ENCODE peak calls at places on chromosomes 1 and 21, in six cellular contexts. One of them, this sample, is unnamed.
A peak's percentile ranks its signal among the peaks of the same experiment; 100 is the strongest.

GRCh38 chr1:56676571-56677035 is 31.5 kb downstream of the PRKAA2 start:
- DNase-seq in stimulated activated CD4-positive, alpha-beta T cell treated with anti-CD3 and anti-CD28 coated beads, Interleukin-2, amount 100 ng/mL, for 48 hours: no peak
- DNase-seq in fibroblast of pulmonary artery: peak; percentile 17
- DNase-seq in DMS79 treated with DMSO at 0.1 percent for 48 hours: no peak
- DNase-seq in activated T-cell treated with anti-CD3 and anti-CD28 coated beads, Interleukin-2, amount 50 U/mL, for 48 hours: no peak
- DNase-seq in uterus: no peak
- DNase-seq in this sample: no peak

GRCh38 chr1:21244154-21244553 is 46.1 kb downstream of the ECE1 start:
- DNase-seq in stimulated activated CD4-positive, alpha-beta T cell treated with anti-CD3 and anti-CD28 coated beads, Interleukin-2, amount 100 ng/mL, for 48 hours: no peak
- DNase-seq in DMS79 treated with DMSO at 0.1 percent for 48 hours: no peak
- DNase-seq in fibroblast of pulmonary artery: no peak
- DNase-seq in uterus: no peak
- DNase-seq in activated T-cell treated with anti-CD3 and anti-CD28 coated beads, Interleukin-2, amount 50 U/mL, for 48 hours: no peak
- DNase-seq in this sample: no peak

GRCh38 chr1:225450491-225451191 is 22.8 kb upstream of the LBR start:
- DNase-seq in activated T-cell treated with anti-CD3 and anti-CD28 coated beads, Interleukin-2, amount 50 U/mL, for 48 hours: peak; percentile 24
- DNase-seq in stimulated activated CD4-positive, alpha-beta T cell treated with anti-CD3 and anti-CD28 coated beads, Interleukin-2, amount 100 ng/mL, for 48 hours: no peak
- DNase-seq in uterus: peak; percentile 7
- DNase-seq in DMS79 treated with DMSO at 0.1 percent for 48 hours: no peak
- DNase-seq in fibroblast of pulmonary artery: no peak
- DNase-seq in this sample: no peak

GRCh38 chr1:20634594-20635084 is 1.4 kb downstream of the PINK1 start:
- DNase-seq in uterus: no peak
- DNase-seq in stimulated activated CD4-positive, alpha-beta T cell treated with anti-CD3 and anti-CD28 coated beads, Interleukin-2, amount 100 ng/mL, for 48 hours: no peak
- DNase-seq in activated T-cell treated with anti-CD3 and anti-CD28 coated beads, Interleukin-2, amount 50 U/mL, for 48 hours: no peak
- DNase-seq in DMS79 treated with DMSO at 0.1 percent for 48 hours: peak; percentile 91
- DNase-seq in fibroblast of pulmonary artery: peak; percentile 39
- DNase-seq in this sample: peak; percentile 19

GRCh38 chr1:160993544-160993943 is 27.4 kb downstream of the F11R start:
- DNase-seq in stimulated activated CD4-positive, alpha-beta T cell treated with anti-CD3 and anti-CD28 coated beads, Interleukin-2, amount 100 ng/mL, for 48 hours: no peak
- DNase-seq in DMS79 treated with DMSO at 0.1 percent for 48 hours: no peak
- DNase-seq in activated T-cell treated with anti-CD3 and anti-CD28 coated beads, Interleukin-2, amount 50 U/mL, for 48 hours: no peak
- DNase-seq in fibroblast of pulmonary artery: peak; percentile 88
- DNase-seq in uterus: no peak
- DNase-seq in this sample: no peak

GRCh38 chr1:32933742-32934322 is 30.8 kb downstream of the RNF19B start:
- DNase-seq in activated T-cell treated with anti-CD3 and anti-CD28 coated beads, Interleukin-2, amount 50 U/mL, for 48 hours: no peak
- DNase-seq in uterus: no peak
- DNase-seq in stimulated activated CD4-positive, alpha-beta T cell treated with anti-CD3 and anti-CD28 coated beads, Interleukin-2, amount 100 ng/mL, for 48 hours: no peak
- DNase-seq in DMS79 treated with DMSO at 0.1 percent for 48 hours: peak; percentile 8
- DNase-seq in fibroblast of pulmonary artery: peak; percentile 59
- DNase-seq in this sample: no peak

GRCh38 chr1:11501491-11501897 is 22.5 kb downstream of the DISP3 start:
- DNase-seq in stimulated activated CD4-positive, alpha-beta T cell treated with anti-CD3 and anti-CD28 coated beads, Interleukin-2, amount 100 ng/mL, for 48 hours: peak; percentile 9
- DNase-seq in fibroblast of pulmonary artery: no peak
- DNase-seq in uterus: no peak
- DNase-seq in activated T-cell treated with anti-CD3 and anti-CD28 coated beads, Interleukin-2, amount 50 U/mL, for 48 hours: peak; percentile 31
- DNase-seq in DMS79 treated with DMSO at 0.1 percent for 48 hours: no peak
- DNase-seq in this sample: no peak

GRCh38 chr1:54681396-54681795 is 34.3 kb upstream of the TTC4 start:
- DNase-seq in stimulated activated CD4-positive, alpha-beta T cell treated with anti-CD3 and anti-CD28 coated beads, Interleukin-2, amount 100 ng/mL, for 48 hours: no peak
- DNase-seq in fibroblast of pulmonary artery: peak; percentile 22
- DNase-seq in uterus: no peak
- DNase-seq in DMS79 treated with DMSO at 0.1 percent for 48 hours: no peak
- DNase-seq in activated T-cell treated with anti-CD3 and anti-CD28 coated beads, Interleukin-2, amount 50 U/mL, for 48 hours: no peak
- DNase-seq in this sample: no peak

GRCh38 chr1:241957692-241958494 is at the start of gene BECN2:
- DNase-seq in DMS79 treated with DMSO at 0.1 percent for 48 hours: no peak
- DNase-seq in uterus: no peak
- DNase-seq in fibroblast of pulmonary artery: no peak
- DNase-seq in stimulated activated CD4-positive, alpha-beta T cell treated with anti-CD3 and anti-CD28 coated beads, Interleukin-2, amount 100 ng/mL, for 48 hours: no peak
- DNase-seq in activated T-cell treated with anti-CD3 and anti-CD28 coated beads, Interleukin-2, amount 50 U/mL, for 48 hours: no peak
- DNase-seq in this sample: no peak

GRCh38 chr1:23800396-23801337 is at the start of gene GALE:
- DNase-seq in activated T-cell treated with anti-CD3 and anti-CD28 coated beads, Interleukin-2, amount 50 U/mL, for 48 hours: peak; percentile 99
- DNase-seq in stimulated activated CD4-positive, alpha-beta T cell treated with anti-CD3 and anti-CD28 coated beads, Interleukin-2, amount 100 ng/mL, for 48 hours: peak; percentile 95
- DNase-seq in DMS79 treated with DMSO at 0.1 percent for 48 hours: peak; percentile 81
- DNase-seq in fibroblast of pulmonary artery: peak; percentile 95
- DNase-seq in uterus: peak; percentile 97
- DNase-seq in this sample: peak; percentile 97

GRCh38 chr1:201648066-201648910 is 109.4 kb downstream of the NAV1 start:
- DNase-seq in activated T-cell treated with anti-CD3 and anti-CD28 coated beads, Interleukin-2, amount 50 U/mL, for 48 hours: no peak
- DNase-seq in fibroblast of pulmonary artery: peak; percentile 57
- DNase-seq in DMS79 treated with DMSO at 0.1 percent for 48 hours: peak; percentile 11
- DNase-seq in stimulated activated CD4-positive, alpha-beta T cell treated with anti-CD3 and anti-CD28 coated beads, Interleukin-2, amount 100 ng/mL, for 48 hours: no peak
- DNase-seq in uterus: peak; percentile 53
- DNase-seq in this sample: no peak

GRCh38 chr1:147389532-147390184 is 147.2 kb downstream of the CHD1L start:
- DNase-seq in activated T-cell treated with anti-CD3 and anti-CD28 coated beads, Interleukin-2, amount 50 U/mL, for 48 hours: no peak
- DNase-seq in uterus: no peak
- DNase-seq in stimulated activated CD4-positive, alpha-beta T cell treated with anti-CD3 and anti-CD28 coated beads, Interleukin-2, amount 100 ng/mL, for 48 hours: no peak
- DNase-seq in DMS79 treated with DMSO at 0.1 percent for 48 hours: peak; percentile 31
- DNase-seq in fibroblast of pulmonary artery: peak; percentile 67
- DNase-seq in this sample: no peak

GRCh38 chr1:26409191-26409751 is 1.3 kb upstream of the LIN28A start:
- DNase-seq in activated T-cell treated with anti-CD3 and anti-CD28 coated beads, Interleukin-2, amount 50 U/mL, for 48 hours: no peak
- DNase-seq in stimulated activated CD4-positive, alpha-beta T cell treated with anti-CD3 and anti-CD28 coated beads, Interleukin-2, amount 100 ng/mL, for 48 hours: no peak
- DNase-seq in uterus: no peak
- DNase-seq in DMS79 treated with DMSO at 0.1 percent for 48 hours: no peak
- DNase-seq in fibroblast of pulmonary artery: peak; percentile 25
- DNase-seq in this sample: no peak

GRCh38 chr1:21553116-21553926 is 44.1 kb downstream of the ALPL start:
- DNase-seq in fibroblast of pulmonary artery: peak; percentile 50
- DNase-seq in activated T-cell treated with anti-CD3 and anti-CD28 coated beads, Interleukin-2, amount 50 U/mL, for 48 hours: no peak
- DNase-seq in DMS79 treated with DMSO at 0.1 percent for 48 hours: no peak
- DNase-seq in stimulated activated CD4-positive, alpha-beta T cell treated with anti-CD3 and anti-CD28 coated beads, Interleukin-2, amount 100 ng/mL, for 48 hours: no peak
- DNase-seq in uterus: no peak
- DNase-seq in this sample: no peak

GRCh38 chr1:205445653-205445955 is 10.2 kb downstream of the BLACAT1 start:
- DNase-seq in stimulated activated CD4-positive, alpha-beta T cell treated with anti-CD3 and anti-CD28 coated beads, Interleukin-2, amount 100 ng/mL, for 48 hours: no peak
- DNase-seq in DMS79 treated with DMSO at 0.1 percent for 48 hours: no peak
- DNase-seq in uterus: no peak
- DNase-seq in activated T-cell treated with anti-CD3 and anti-CD28 coated beads, Interleukin-2, amount 50 U/mL, for 48 hours: no peak
- DNase-seq in fibroblast of pulmonary artery: no peak
- DNase-seq in this sample: no peak

GRCh38 chr1:111569913-111570312 is 49.7 kb upstream of the RAP1A start:
- DNase-seq in activated T-cell treated with anti-CD3 and anti-CD28 coated beads, Interleukin-2, amount 50 U/mL, for 48 hours: no peak
- DNase-seq in DMS79 treated with DMSO at 0.1 percent for 48 hours: no peak
- DNase-seq in fibroblast of pulmonary artery: no peak
- DNase-seq in uterus: no peak
- DNase-seq in stimulated activated CD4-positive, alpha-beta T cell treated with anti-CD3 and anti-CD28 coated beads, Interleukin-2, amount 100 ng/mL, for 48 hours: no peak
- DNase-seq in this sample: no peak

GRCh38 chr21:42735061-42735460 is 81.6 kb downstream of the PDE9A start:
- DNase-seq in uterus: no peak
- DNase-seq in fibroblast of pulmonary artery: no peak
- DNase-seq in stimulated activated CD4-positive, alpha-beta T cell treated with anti-CD3 and anti-CD28 coated beads, Interleukin-2, amount 100 ng/mL, for 48 hours: no peak
- DNase-seq in DMS79 treated with DMSO at 0.1 percent for 48 hours: no peak
- DNase-seq in activated T-cell treated with anti-CD3 and anti-CD28 coated beads, Interleukin-2, amount 50 U/mL, for 48 hours: no peak
- DNase-seq in this sample: no peak

GRCh38 chr1:34924759-34925555 is 4.5 kb downstream of the DLGAP3 start:
- DNase-seq in activated T-cell treated with anti-CD3 and anti-CD28 coated beads, Interleukin-2, amount 50 U/mL, for 48 hours: peak; percentile 71
- DNase-seq in stimulated activated CD4-positive, alpha-beta T cell treated with anti-CD3 and anti-CD28 coated beads, Interleukin-2, amount 100 ng/mL, for 48 hours: peak; percentile 65
- DNase-seq in DMS79 treated with DMSO at 0.1 percent for 48 hours: no peak
- DNase-seq in fibroblast of pulmonary artery: peak; percentile 72
- DNase-seq in uterus: peak; percentile 55
- DNase-seq in this sample: peak; percentile 78

GRCh38 chr1:229127301-229127700 is 143.6 kb upstream of the RAB4A start:
- DNase-seq in uterus: no peak
- DNase-seq in DMS79 treated with DMSO at 0.1 percent for 48 hours: no peak
- DNase-seq in stimulated activated CD4-positive, alpha-beta T cell treated with anti-CD3 and anti-CD28 coated beads, Interleukin-2, amount 100 ng/mL, for 48 hours: no peak
- DNase-seq in fibroblast of pulmonary artery: peak; percentile 29
- DNase-seq in activated T-cell treated with anti-CD3 and anti-CD28 coated beads, Interleukin-2, amount 50 U/mL, for 48 hours: peak; percentile 33
- DNase-seq in this sample: peak; percentile 47

GRCh38 chr21:36211660-36212512 is 55.3 kb downstream of the DOP1B start:
- DNase-seq in DMS79 treated with DMSO at 0.1 percent for 48 hours: no peak
- DNase-seq in fibroblast of pulmonary artery: peak; percentile 72
- DNase-seq in activated T-cell treated with anti-CD3 and anti-CD28 coated beads, Interleukin-2, amount 50 U/mL, for 48 hours: no peak
- DNase-seq in uterus: no peak
- DNase-seq in stimulated activated CD4-positive, alpha-beta T cell treated with anti-CD3 and anti-CD28 coated beads, Interleukin-2, amount 100 ng/mL, for 48 hours: no peak
- DNase-seq in this sample: no peak

This sample was measured in activated naive CD8-positive, alpha-beta T cell treated with anti-CD3 and anti-CD28 coated beads, Interleukin-2, amount 50 U/mL, for 24 hours.